ENCODE peak calls at places on chromosome 15, in ten cellular contexts. V is uterus, G is GM23248, R is esophagus squamous epithelium, H is heart right ventricle, F is BJ, C is dorsolateral prefrontal cortex, A is fibroblast of pulmonary artery, B is GM12865, P is mesenchymal stem cell. D is an unnamed sample.

GRCh38 chr15:50247819-50248650 is 17.5 kb downstream of the HDC start:
- DNase-seq in G (no peak), R (no peak), H (no peak), A (no peak), F (no peak), B (peak; percentile 73), P (peak; percentile 57), V (no peak), C (no peak), D (peak; percentile 27)

GRCh38 chr15:76994496-76994895 is 430 bp upstream of the PSTPIP1 start:
- DNase-seq in V (no peak), F (no peak), G (no peak), R (no peak), H (no peak), B (no peak), P (no peak), C (no peak), A (no peak), D (no peak)

GRCh38 chr15:97902140-97902780 is 58.2 kb upstream of the ARRDC4 start:
- DNase-seq in B (no peak), H (no peak), R (no peak), F (peak; percentile 93), P (no peak), V (no peak), G (peak; percentile 95), C (no peak), A (peak; percentile 8), D (peak; percentile 57)

GRCh38 chr15:90545095-90545494 is 15.4 kb downstream of the CRTC3 start:
- DNase-seq in G (peak; percentile 35), P (no peak), F (no peak), R (no peak), A (no peak), B (no peak), H (no peak), C (no peak), V (no peak), D (no peak)

GRCh38 chr15:28903555-28903954 is 17.8 kb downstream of the APBA2 start:
- DNase-seq in A (no peak), C (no peak), B (no peak), P (no peak), F (no peak), V (no peak), G (no peak), R (no peak), H (no peak), D (no peak)

GRCh38 chr15:24948495-24948894 is 6.3 kb upstream of the SNRPN start:
- DNase-seq in H (no peak), C (no peak), B (no peak), R (no peak), F (no peak), G (no peak), V (no peak), P (no peak), A (no peak), D (no peak)

GRCh38 chr15:83112233-83112958 is 5.0 kb downstream of the TM6SF1 start:
- DNase-seq in H (peak; percentile 21), C (no peak), B (no peak), R (no peak), F (peak; percentile 37), P (peak; percentile 68), G (no peak), A (peak; percentile 84), V (peak; percentile 37), D (no peak)

GRCh38 chr15:80785811-80786354 is 6.7 kb downstream of the CEMIP start:
- DNase-seq in A (no peak), P (no peak), B (no peak), C (no peak), F (no peak), V (no peak), R (no peak), H (no peak), G (no peak), D (no peak)

GRCh38 chr15:65796610-65797012 is 4.5 kb upstream of the DENND4A start:
- DNase-seq in C (no peak), V (no peak), B (no peak), P (peak; percentile 54), F (no peak), A (peak; percentile 82), R (no peak), G (peak; percentile 81), H (no peak), D (no peak)

GRCh38 chr15:74399511-74400312 is 32.3 kb upstream of the CYP11A1 start:
- DNase-seq in C (no peak), R (no peak), A (no peak), B (peak; percentile 89), P (peak; percentile 33), F (no peak), G (peak; percentile 63), H (no peak), V (no peak), D (no peak)

DNA sequence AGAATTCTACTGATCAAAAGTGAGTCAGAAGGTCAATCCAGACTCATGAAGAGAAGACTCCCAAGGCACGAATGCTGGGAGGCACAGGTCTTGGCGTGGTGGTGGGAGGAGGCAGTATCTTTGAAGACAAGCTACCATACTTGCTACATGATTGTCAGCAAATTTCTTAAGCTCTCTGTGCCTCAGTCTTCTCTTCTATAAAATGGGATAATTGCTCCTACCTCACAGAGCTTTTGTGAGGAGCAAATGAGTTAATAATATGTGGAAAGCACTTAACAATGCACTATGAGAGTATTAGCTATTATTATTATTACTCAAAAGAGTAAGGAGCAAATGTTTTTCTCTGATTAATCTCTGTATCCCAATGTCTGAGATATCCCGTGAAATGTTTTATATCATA is 36.2 kb downstream of the EHD4 start:
- DNase-seq in A (no peak), C (no peak), B (no peak), R (no peak), H (no peak), G (no peak), F (no peak), P (no peak), V (no peak), D (no peak)
- H3K4me3 ChIP-seq in A (no peak overlapping the region), C (no peak overlapping the region), B (no peak overlapping the region), R (no peak overlapping the region), H (no peak overlapping the region), G (no peak overlapping the region), F (no peak overlapping the region), P (no peak overlapping the region), V (no peak overlapping the region), D (no peak overlapping the region)

DNA sequence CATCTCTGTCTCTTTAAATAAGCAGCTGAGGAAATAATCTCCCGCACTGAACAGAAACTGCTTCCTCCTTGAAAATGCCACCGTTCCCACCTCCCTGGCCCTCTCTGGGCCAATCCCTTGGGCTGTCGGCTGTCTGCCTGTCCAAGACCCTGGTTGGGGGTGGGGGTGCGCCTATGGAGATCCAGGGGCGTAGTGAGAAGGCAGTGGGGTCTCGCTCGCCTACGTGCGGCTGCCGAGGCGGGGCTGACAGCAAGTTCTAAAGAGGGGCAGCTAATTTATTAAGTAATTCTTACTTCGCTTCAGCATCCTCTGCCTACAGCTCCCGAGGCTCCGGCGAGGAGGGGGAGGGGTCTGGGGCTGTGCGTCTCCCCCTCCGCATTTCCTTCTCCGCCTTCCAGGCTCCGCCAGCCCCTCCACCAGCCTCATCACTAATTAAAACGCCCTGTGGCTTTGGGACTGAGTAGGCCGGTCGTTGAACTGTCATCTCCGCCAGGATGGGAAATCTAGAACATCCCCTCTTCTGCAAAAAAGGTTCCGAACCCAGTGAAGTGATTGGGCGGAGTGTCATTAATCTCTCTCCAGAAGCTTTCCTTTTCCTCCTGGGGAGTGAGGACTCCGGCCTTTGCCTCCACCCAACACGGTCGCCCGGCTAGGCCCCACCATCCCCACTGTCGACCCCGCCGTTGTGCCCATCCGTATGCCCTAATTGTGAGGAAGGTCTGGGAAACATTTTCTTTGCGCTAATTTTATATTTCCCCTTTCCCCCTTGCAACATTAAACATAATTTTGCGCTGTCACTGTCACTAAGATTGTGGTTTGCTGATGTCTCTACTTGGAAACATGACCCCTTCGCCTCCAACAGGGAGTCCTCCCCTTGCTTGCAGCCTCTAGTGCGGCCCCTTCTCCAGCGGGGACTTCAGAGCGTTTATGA is 16.9 kb downstream of the NR2F2 start:
- DNase-seq in F (no peak), A (peak; percentile 80), R (no peak), P (peak; percentile 82), B (no peak), H (no peak), C (no peak), G (no peak), V (peak; percentile 79), D (peak; percentile 85)
- H3K4me3 ChIP-seq in F (no peak overlapping the region), A (peak overlapping the region; percentile 56), R (peak overlapping the region; percentile 73), P (peak overlapping the region; percentile 81), B (no peak overlapping the region), H (peak overlapping the region; percentile 61), C (peak overlapping the region; percentile 39), G (no peak overlapping the region), V (peak overlapping the region; percentile 90), D (no peak overlapping the region)

DNA sequence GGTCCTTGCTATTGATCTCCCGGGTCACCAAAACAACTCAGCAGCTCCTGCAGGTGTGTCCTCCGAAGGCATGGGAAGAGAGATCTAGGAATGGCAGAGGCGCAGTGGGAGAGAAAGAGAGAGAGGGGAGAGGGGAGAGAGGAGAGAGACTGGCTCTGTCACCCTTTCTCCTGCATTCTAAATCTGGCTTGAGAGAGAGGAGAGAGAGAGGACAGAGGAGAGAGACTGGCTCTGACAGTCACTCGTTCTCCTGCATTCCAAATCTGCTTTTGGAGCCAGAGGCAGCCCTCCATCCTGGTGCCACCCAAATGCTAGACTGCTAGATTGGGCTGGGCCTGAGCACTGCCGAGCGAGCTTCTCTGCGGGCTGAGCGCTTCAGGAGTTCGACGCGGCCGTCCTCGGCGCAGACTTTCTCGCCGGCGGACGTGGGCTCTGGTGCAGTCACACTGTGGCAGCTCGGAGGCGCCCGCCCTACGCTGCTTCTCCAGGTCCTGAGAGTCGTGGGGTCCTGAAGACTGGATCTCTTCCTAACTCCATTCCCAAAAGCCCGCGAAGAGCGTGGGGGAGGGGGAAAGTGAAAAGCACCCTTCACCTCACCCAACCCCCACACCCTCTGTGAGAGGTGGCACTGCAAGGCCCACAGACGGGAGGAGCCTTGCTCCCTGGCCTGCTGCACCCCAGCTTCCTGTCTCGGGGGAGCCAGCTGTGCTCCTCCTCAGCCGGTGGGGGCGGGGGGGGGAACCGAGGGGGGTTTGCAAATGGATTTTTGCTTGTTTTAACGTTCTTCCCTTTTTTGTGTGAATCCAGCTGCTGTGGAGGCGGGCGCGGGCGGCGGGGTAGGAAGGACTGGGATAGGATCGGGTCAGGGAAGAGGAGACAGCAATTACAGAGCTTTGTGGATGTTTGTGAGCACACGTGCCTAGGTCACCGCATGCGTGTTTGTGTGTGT is 222.3 kb downstream of the MEIS2 start:
- DNase-seq in A (no peak), V (no peak), R (no peak), F (no peak), P (peak; percentile 4), B (peak; percentile 40), G (no peak), H (no peak), C (no peak), D (no peak)
- H3K4me3 ChIP-seq in A (no peak overlapping the region), V (no peak overlapping the region), R (peak overlapping the region; percentile 22), F (no peak overlapping the region), P (no peak overlapping the region), B (peak overlapping the region; percentile 31), G (no peak overlapping the region), H (peak overlapping the region; percentile 46), C (peak overlapping the region; percentile 5), D (no peak overlapping the region)

DNA sequence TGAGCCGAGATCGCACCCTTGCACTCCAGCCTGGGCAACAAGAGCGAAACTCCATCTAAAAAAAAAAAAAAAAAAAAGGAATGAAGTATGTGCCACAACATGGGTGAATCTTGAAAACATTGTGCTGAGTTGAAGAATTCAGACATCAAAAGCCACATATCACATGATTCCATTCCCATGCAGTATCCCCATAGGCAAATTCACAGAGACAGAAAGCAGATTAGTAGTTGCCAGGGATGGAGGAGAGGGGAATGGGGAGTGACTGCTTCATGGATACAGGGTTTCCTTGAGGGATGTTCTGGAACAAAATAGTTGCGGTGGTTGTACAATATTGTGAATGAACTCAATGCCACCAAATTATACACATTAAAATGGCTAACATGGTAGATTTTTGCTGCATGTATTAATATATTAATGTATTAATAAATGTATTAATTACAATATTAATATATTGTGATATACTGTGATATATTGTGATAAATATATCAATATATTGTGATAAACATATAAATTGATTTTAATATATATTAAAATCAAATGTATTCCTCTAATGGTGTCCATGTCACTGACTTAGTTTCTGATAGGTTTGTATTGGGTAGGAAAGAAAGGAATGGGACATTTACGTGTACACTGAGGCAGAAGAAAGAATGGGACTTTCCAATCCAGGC is 34.9 kb downstream of the SMAD3 start:
- DNase-seq in G (no peak), V (no peak), B (no peak), R (no peak), F (no peak), H (no peak), C (no peak), P (no peak), A (no peak), D (no peak)
- H3K4me3 ChIP-seq in G (no peak overlapping the region), V (no peak overlapping the region), B (no peak overlapping the region), R (no peak overlapping the region), F (no peak overlapping the region), H (no peak overlapping the region), C (no peak overlapping the region), P (no peak overlapping the region), A (no peak overlapping the region), D (no peak overlapping the region)